ENCODE peak calls at places on chromosome 18, in eight cellular contexts. I is choroid plexus epithelial cell, D is H9, J is NCI-H1105, R is fibroblast of lung, C is T-helper 17 cell, V is NCI-H345, L is PC-9. S is an unnamed sample.

GRCh38 chr18:32380559-32380958 is 90.1 kb downstream of the GAREM1 start:
- DNase-seq in I (peak; percentile 42), D (no peak), J (no peak), R (no peak), C (no peak), V (no peak), L (no peak), S (no peak)

GRCh38 chr18:50671376-50671775 is 111.5 kb downstream of the MAPK4 start:
- DNase-seq in I (no peak), D (no peak), J (no peak), R (no peak), C (no peak), V (no peak), L (no peak), S (no peak)

GRCh38 chr18:7824970-7825369 is 257.9 kb downstream of the PTPRM start:
- DNase-seq in I (no peak), D (no peak), J (no peak), R (no peak), C (no peak), V (no peak), L (no peak), S (no peak)

GRCh38 chr18:13393338-13393737 is 174.8 kb downstream of the LDLRAD4 start:
- DNase-seq in I (no peak), D (no peak), J (peak; percentile 56), R (no peak), C (no peak), V (peak; percentile 72), L (no peak), S (no peak)

GRCh38 chr18:28176933-28177827 is at the start of gene CDH2:
- DNase-seq in I (peak; percentile 84), D (peak; percentile 87), J (peak; percentile 80), R (peak; percentile 94), C (no peak), V (peak; percentile 96), L (peak; percentile 16), S (peak; percentile 94)

GRCh38 chr18:2515908-2516625 is 55.2 kb downstream of the METTL4 start:
- DNase-seq in I (peak; percentile 93), D (no peak), J (no peak), R (peak; percentile 95), C (no peak), V (no peak), L (peak; percentile 47), S (no peak)

GRCh38 chr18:56501896-56502295 is 136.5 kb downstream of the TXNL1 start:
- DNase-seq in I (peak; percentile 28), D (no peak), J (no peak), R (peak; percentile 69), C (no peak), V (no peak), L (no peak), S (no peak)

GRCh38 chr18:63189817-63190216 is 129.8 kb downstream of the BCL2 start:
- DNase-seq in I (no peak), D (no peak), J (no peak), R (no peak), C (no peak), V (no peak), L (no peak), S (no peak)

GRCh38 chr18:63162271-63163014 is 157.1 kb downstream of the BCL2 start:
- DNase-seq in I (peak; percentile 64), D (no peak), J (no peak), R (peak; percentile 45), C (no peak), V (no peak), L (no peak), S (no peak)

GRCh38 chr18:68229351-68229750 is 485.6 kb downstream of the TMX3 start:
- DNase-seq in I (no peak), D (no peak), J (no peak), R (no peak), C (no peak), V (no peak), L (no peak), S (no peak)

GRCh38 chr18:42525905-42526304 is 570.9 kb downstream of the PIK3C3 start:
- DNase-seq in I (no peak), D (no peak), J (no peak), R (peak; percentile 10), C (no peak), V (no peak), L (no peak), S (no peak)

GRCh38 chr18:48544116-48544515 is 5.3 kb downstream of the CTIF start:
- DNase-seq in I (no peak), D (no peak), J (no peak), R (no peak), C (no peak), V (no peak), L (no peak), S (no peak)

GRCh38 chr18:79941473-79942119 is 9.9 kb downstream of the SLC66A2 start:
- DNase-seq in I (peak; percentile 62), D (peak; percentile 12), J (no peak), R (no peak), C (no peak), V (no peak), L (no peak), S (no peak)

GRCh38 chr18:80225685-80226084 is 21.6 kb downstream of the PARD6G start:
- DNase-seq in I (no peak), D (no peak), J (no peak), R (no peak), C (no peak), V (no peak), L (no peak), S (no peak)

GRCh38 chr18:77132369-77133050 is at the start of gene MBP:
- DNase-seq in I (no peak), D (peak; percentile 78), J (peak; percentile 70), R (no peak), C (peak; percentile 59), V (peak; percentile 79), L (peak; percentile 74), S (peak; percentile 77)

GRCh38 chr18:11511434-11512095 is 97.8 kb upstream of the SLC35G4 start:
- DNase-seq in I (no peak), D (no peak), J (no peak), R (no peak), C (no peak), V (no peak), L (no peak), S (no peak)

GRCh38 chr18:79766308-79766707 is 31.4 kb upstream of the KCNG2 start:
- DNase-seq in I (no peak), D (no peak), J (no peak), R (no peak), C (no peak), V (peak; percentile 51), L (no peak), S (peak; percentile 53)

GRCh38 chr18:36663312-36663711 is 165.5 kb downstream of the TPGS2 start:
- DNase-seq in I (no peak), D (no peak), J (no peak), R (no peak), C (no peak), V (no peak), L (no peak), S (no peak)

GRCh38 chr18:37481058-37481457 is 84.5 kb downstream of the CELF4 start:
- DNase-seq in I (no peak), D (no peak), J (no peak), R (no peak), C (no peak), V (no peak), L (no peak), S (no peak)

GRCh38 chr18:25726278-25726677 is 364.1 kb downstream of the SS18 start:
- DNase-seq in I (peak; percentile 16), D (no peak), J (no peak), R (peak; percentile 73), C (no peak), V (no peak), L (no peak), S (no peak)

GRCh38 chr18:35409921-35410320 is 32.8 kb upstream of the ZNF396 start:
- DNase-seq in I (no peak), D (no peak), J (no peak), R (no peak), C (no peak), V (no peak), L (no peak), S (no peak)

GRCh38 chr18:22912835-22913234 is 20.3 kb upstream of the RBBP8 start:
- DNase-seq in I (peak; percentile 77), D (no peak), J (no peak), R (peak; percentile 79), C (no peak), V (no peak), L (peak; percentile 15), S (no peak)

GRCh38 chr18:76896677-76897076 is 74.3 kb downstream of the ZNF236 start:
- DNase-seq in I (no peak), D (no peak), J (no peak), R (no peak), C (no peak), V (no peak), L (no peak), S (no peak)

GRCh38 chr18:74290831-74291770 is 662 bp downstream of the CYB5A start:
- DNase-seq in I (no peak), D (peak; percentile 81), J (peak; percentile 57), R (no peak), C (peak; percentile 13), V (peak; percentile 73), L (peak; percentile 73), S (peak; percentile 77)

GRCh38 chr18:32469190-32469611 is 1.5 kb downstream of the GAREM1 start:
- DNase-seq in I (peak; percentile 36), D (no peak), J (peak; percentile 28), R (peak; percentile 32), C (no peak), V (peak; percentile 38), L (peak; percentile 16), S (peak; percentile 38)

GRCh38 chr18:9386872-9387271 is 52.3 kb downstream of the TWSG1 start:
- DNase-seq in I (no peak), D (no peak), J (no peak), R (no peak), C (no peak), V (no peak), L (no peak), S (no peak)

GRCh38 chr18:48994044-48994651 is 43.4 kb upstream of the SMAD7 start:
- DNase-seq in I (peak; percentile 87), D (no peak), J (no peak), R (peak; percentile 87), C (no peak), V (no peak), L (no peak), S (peak; percentile 15)

GRCh38 chr18:57943723-57944122 is 100.3 kb upstream of the NEDD4L start:
- DNase-seq in I (peak; percentile 72), D (no peak), J (no peak), R (peak; percentile 76), C (no peak), V (no peak), L (no peak), S (no peak)

GRCh38 chr18:23281626-23282436 is 146.5 kb downstream of the CABLES1 start:
- DNase-seq in I (peak; percentile 56), D (peak; percentile 70), J (no peak), R (peak; percentile 61), C (no peak), V (peak; percentile 4), L (peak; percentile 55), S (no peak)

GRCh38 chr18:49747876-49748275 is 65.5 kb downstream of the ACAA2 start:
- DNase-seq in I (peak; percentile 25), D (no peak), J (no peak), R (peak; percentile 47), C (no peak), V (no peak), L (no peak), S (no peak)

GRCh38 chr18:2641638-2642037 is 13.9 kb upstream of the SMCHD1 start:
- DNase-seq in I (peak; percentile 50), D (no peak), J (no peak), R (no peak), C (no peak), V (no peak), L (no peak), S (no peak)

GRCh38 chr18:79056827-79057367 is 12.3 kb upstream of the ATP9B start:
- DNase-seq in I (no peak), D (no peak), J (no peak), R (no peak), C (no peak), V (no peak), L (no peak), S (no peak)

GRCh38 chr18:8051388-8051787 is 484.3 kb downstream of the PTPRM start:
- DNase-seq in I (peak; percentile 55), D (no peak), J (no peak), R (no peak), C (no peak), V (no peak), L (no peak), S (no peak)

GRCh38 chr18:46946656-46947282 is 29.4 kb downstream of the KATNAL2 start:
- DNase-seq in I (peak; percentile 93), D (peak; percentile 95), J (peak; percentile 89), R (peak; percentile 90), C (peak; percentile 12), V (peak; percentile 86), L (peak; percentile 68), S (peak; percentile 94)

S was measured in COR-L47.